ENCODE peak calls at places on chromosomes 11 and 22, in five cellular contexts. V is Peyer's patch, I is spleen, L is adrenal gland, X is right lobe of liver. K is an unnamed sample.

GRCh38 chr11:47551086-47551485 is 1.8 kb downstream of the CELF1 start:
- DNase-seq in V (no peak), I (no peak), L (no peak), X (no peak), K (no peak)

GRCh38 chr11:94010136-94010535 is 11.0 kb upstream of the HEPHL1 start:
- DNase-seq in V (no peak), I (no peak), L (no peak), X (no peak), K (no peak)

GRCh38 chr11:113091578-113091844 is 130.3 kb downstream of the NCAM1 start:
- DNase-seq in V (no peak), I (no peak), L (peak; percentile 23), X (no peak), K (no peak)

GRCh38 chr11:10268746-10269487 is 25.1 kb downstream of the SBF2 start:
- DNase-seq in V (no peak), I (no peak), L (no peak), X (no peak), K (no peak)

GRCh38 chr11:13318498-13319295 is 41.1 kb downstream of the BMAL1 start:
- DNase-seq in V (no peak), I (no peak), L (no peak), X (no peak), K (no peak)

GRCh38 chr11:118175031-118175531 is 1.4 kb downstream of the SCN2B start:
- DNase-seq in V (no peak), I (no peak), L (no peak), X (peak; percentile 42), K (peak; percentile 28)

GRCh38 chr11:57667065-57667714 is 724 bp upstream of the ZDHHC5 start:
- DNase-seq in V (peak; percentile 98), I (peak; percentile 97), L (peak; percentile 99), X (peak; percentile 98), K (peak; percentile 98)

GRCh38 chr11:40215605-40216004 is 1243.8 kb downstream of the LRRC4C start:
- DNase-seq in V (no peak), I (no peak), L (no peak), X (no peak), K (no peak)

GRCh38 chr11:119990306-119991021 is 147.4 kb downstream of the TRIM29 start:
- DNase-seq in V (no peak), I (no peak), L (peak; percentile 51), X (no peak), K (no peak)

GRCh38 chr11:30666817-30667216 is 80.7 kb upstream of the MPPED2 start:
- DNase-seq in V (no peak), I (no peak), L (no peak), X (no peak), K (no peak)

GRCh38 chr11:79520086-79520485 is 79.3 kb upstream of the TENM4 start:
- DNase-seq in V (no peak), I (no peak), L (no peak), X (no peak), K (no peak)

GRCh38 chr11:67434395-67434881 is 3.0 kb downstream of the PTPRCAP start:
- DNase-seq in V (no peak), I (peak; percentile 86), L (no peak), X (no peak), K (no peak)

GRCh38 chr22:50476819-50477344 is 2.0 kb upstream of the SBF1 start:
- DNase-seq in V (no peak), I (no peak), L (no peak), X (no peak), K (no peak)

GRCh38 chr11:77791301-77791700 is 29.2 kb downstream of the RSF1 start:
- DNase-seq in V (no peak), I (no peak), L (no peak), X (no peak), K (no peak)

GRCh38 chr11:27076121-27076589 is 35.5 kb downstream of the BBOX1 start:
- DNase-seq in V (no peak), I (no peak), L (no peak), X (no peak), K (no peak)

GRCh38 chr11:67458266-67458665 is 3.1 kb downstream of the CABP4 start:
- DNase-seq in V (no peak), I (no peak), L (no peak), X (no peak), K (no peak)

GRCh38 chr22:39148024-39148726 is 4.3 kb downstream of the CBX7 start:
- DNase-seq in V (no peak), I (peak; percentile 75), L (no peak), X (no peak), K (no peak)

GRCh38 chr11:46315033-46315738 is 32.1 kb upstream of the DGKZ start:
- DNase-seq in V (peak; percentile 72), I (peak; percentile 81), L (peak; percentile 83), X (no peak), K (peak; percentile 43)

DNA sequence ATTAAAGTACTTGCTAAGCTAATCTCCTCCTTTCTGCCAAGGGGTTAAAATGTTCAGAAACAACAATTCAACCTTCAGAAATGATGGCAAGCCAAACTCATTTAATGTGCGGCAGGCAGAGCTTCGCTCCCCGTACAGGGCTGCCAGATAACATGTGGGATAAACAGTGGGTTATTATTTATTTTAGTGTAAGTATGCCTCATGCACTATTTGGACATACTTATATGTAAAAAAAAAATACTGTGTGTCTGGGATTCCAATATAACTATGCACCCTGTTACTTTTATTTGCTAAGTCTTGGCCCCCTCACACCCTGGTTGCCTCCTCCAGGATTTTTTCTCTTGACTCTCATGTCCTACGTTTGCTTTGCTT is 86.4 kb upstream of the SHANK2 start:
- DNase-seq in V (no peak), I (peak; percentile 15), L (no peak), X (no peak), K (no peak)
- H3K27ac ChIP-seq in V (no peak overlapping the region), I (no peak overlapping the region), L (no peak overlapping the region), X (no peak overlapping the region), K (no peak overlapping the region)

DNA sequence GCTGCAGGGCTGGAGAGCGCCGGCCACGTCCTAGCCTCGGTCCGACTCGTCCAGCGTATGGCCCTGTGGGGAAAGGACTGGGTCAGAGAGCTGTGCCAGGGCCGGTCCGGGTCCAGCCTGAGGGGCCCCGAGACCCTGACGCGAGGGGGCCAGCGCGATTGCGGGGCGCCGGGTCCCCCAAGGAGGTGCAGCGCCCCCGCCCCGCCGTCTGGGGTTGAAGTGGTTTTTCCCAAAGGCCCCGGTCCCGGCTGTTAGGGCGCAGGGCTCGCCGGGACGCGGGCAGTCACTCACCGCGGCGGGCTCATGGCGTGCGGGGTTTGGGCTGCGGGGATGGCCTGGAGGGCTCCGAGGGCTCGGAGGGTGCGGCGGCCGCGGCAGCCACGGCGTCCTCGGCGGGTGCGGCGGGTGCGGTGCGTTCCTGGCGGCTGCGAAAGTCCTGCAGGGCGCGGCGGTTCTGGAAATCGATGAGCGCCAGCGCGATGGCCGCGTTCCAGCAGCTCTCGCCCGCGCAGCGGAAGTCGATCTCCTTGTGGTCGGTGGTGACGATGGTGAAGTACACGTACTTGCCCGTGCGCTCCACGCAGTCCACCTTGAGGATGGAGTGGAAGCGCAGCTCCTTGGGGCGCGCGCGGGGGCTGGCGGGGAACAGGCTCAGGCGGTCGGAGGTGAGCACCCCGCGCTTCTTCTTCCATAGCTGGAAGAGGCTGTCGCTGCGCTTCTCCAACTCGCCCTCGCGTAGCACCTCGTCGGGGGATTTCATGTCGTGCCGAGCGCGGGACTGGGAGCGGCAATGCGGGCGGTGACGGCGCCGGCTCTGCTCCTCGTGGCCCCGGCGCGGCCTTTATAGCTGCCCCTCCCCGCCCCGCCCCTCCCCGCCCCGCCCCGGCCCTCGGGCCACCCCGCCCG is at the start of gene PHLDA2:
- DNase-seq in V (peak; percentile 52), I (peak; percentile 84), L (peak; percentile 56), X (peak; percentile 77), K (no peak)
- TF ChIP-seq POLR2A in V (peak; percentile 95), I (no peak), L (no peak), X (peak; percentile 88), K (peak; percentile 73)

GRCh38 chr11:61526956-61527731 is 18.6 kb downstream of the LRRC10B start:
- DNase-seq in V (no peak), I (no peak), L (no peak), X (no peak), K (no peak)
- H3K27me3 ChIP-seq in V (no peaks in the 10 kb centered on the region), I (no peaks in the 10 kb centered on the region), L (no peaks in the 10 kb centered on the region), X (no peaks in the 10 kb centered on the region), K (no peaks in the 10 kb centered on the region)

DNA sequence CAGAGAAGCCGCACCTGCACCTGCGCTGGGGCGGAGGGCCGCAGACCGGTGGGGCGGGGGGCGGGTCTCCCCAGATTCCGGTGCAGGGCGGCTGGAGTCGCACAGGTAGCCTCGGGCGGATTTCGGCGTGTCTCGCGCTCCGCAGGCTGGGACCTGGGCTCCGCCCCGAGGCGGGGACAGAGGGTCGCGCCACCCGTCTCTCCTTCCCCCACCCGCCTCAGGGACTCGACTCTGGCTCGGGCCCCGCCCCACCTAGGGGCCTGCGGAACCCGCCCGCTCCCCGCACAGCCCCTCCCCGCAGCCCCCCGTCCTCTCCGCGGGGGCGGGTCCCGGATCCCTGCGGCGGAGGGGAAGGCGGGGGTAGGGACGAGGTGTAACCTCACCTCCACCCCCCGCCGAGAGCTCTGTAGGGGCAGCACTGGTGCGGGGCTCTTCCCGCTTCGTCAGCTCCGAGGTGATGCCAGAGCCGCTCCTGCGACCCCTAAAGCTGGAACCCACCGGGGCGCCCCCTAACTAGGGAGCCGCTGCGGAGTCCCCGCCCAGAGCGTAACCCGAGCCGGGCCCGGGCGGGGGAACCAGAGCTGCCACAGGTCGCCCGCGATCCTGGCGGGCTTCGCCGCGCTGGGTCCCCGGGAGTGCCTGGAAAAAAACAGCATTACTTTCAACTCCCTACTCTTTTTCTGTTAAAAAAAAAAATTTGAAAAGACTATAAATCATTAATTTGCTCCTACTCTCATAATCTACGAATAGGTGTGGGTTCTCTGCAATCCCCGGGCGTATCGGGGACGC is at the start of gene SLC29A2:
- DNase-seq in V (peak; percentile 76), I (peak; percentile 92), L (peak; percentile 38), X (peak; percentile 57), K (peak; percentile 90)
- H3K27ac ChIP-seq in V (peak within 1 kb of the TSS; percentile 88), I (peak within 1 kb of the TSS; percentile 63), L (peak within 1 kb of the TSS; percentile 7), X (peak within 1 kb of the TSS; percentile 8), K (peak within 1 kb of the TSS; percentile 91)

DNA sequence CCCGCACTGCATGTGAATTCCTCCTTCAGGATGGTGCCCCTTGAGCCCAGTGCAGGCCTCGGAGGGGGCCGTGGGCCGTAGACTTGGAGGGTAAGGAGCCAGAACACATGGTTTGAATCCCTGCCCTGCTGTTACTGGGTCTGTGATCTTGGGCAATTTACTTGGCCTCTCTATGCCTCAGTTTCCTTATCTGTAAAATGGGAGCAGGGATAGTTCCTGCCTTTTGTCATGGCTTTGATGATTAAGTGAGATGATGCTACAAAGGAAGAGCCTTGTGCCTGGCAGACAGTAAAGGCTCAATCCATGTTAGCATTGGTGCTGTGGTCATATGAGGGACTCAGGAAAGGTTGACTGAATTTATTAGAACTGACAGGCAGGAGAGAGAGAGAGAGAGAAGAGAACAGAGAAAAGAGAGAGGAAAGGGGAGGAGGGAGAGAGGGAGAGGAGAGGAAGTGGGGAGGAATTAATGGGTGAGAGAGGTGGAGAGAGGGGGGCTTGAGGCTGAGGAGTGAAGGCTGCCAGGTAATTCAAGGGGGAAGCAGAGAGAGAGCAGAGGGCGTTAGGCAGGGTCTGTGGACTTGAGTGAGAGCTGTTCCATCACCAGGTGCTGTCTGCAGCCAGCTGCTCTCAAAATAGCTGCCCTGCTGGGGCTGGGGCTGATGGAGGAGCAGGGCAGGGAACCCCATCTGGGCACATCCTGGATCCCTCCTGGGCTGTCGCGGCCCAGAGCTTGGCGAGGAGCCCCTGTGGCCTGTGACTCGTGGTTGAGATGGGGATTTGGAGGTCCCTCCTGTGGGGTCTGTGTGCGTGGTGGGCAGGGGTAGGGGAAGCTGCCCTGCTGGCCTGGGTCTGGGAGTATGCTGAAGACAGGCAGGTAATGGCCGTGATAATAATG is 44.1 kb downstream of the MCM5 start:
- DNase-seq in V (no peak), I (no peak), L (no peak), X (no peak), K (no peak)
- TF ChIP-seq POLR2A in V (no peak), I (no peak), L (no peak), X (no peak), K (no peak)